ENCODE peak calls at places on chromosomes 11 and 22, in seven cellular contexts. B is endothelial cell; I is WTC11; Y is left ventricle myocardium inferior; Z is CD8-positive, alpha-beta T cell; C is progenitor cell of endocrine pancreas; A is A549. T is an unnamed sample.

GRCh38 chr11:706957-707816 is 1.2 kb downstream of the EPS8L2 start:
- DNase-seq in B (no peak), I (peak), Y (no peak), Z (no peak), C (no peak), A (peak), T (no peak)

GRCh38 chr11:18594999-18595749 is 4.4 kb upstream of the MISFA start:
- DNase-seq in B (no peak), I (no peak), Y (no peak), Z (no peak), C (no peak), A (no peak), T (no peak)

GRCh38 chr22:48841881-48842582 is 985.6 kb downstream of the BRD1 start:
- DNase-seq in B (no peak), I (no peak), Y (no peak), Z (no peak), C (no peak), A (no peak), T (no peak)

GRCh38 chr11:46127150-46127638 is 5.9 kb upstream of the PHF21A start:
- DNase-seq in B (no peak), I (no peak), Y (no peak), Z (peak), C (no peak), A (peak), T (peak)

GRCh38 chr11:77402218-77402556 is 71.7 kb downstream of the PAK1 start:
- DNase-seq in B (no peak), I (no peak), Y (no peak), Z (no peak), C (no peak), A (no peak), T (no peak)

GRCh38 chr11:48106166-48106565 is 110.4 kb upstream of the OR4B1 start:
- DNase-seq in B (no peak), I (no peak), Y (no peak), Z (no peak), C (no peak), A (no peak), T (no peak)

GRCh38 chr22:28442951-28443876 is 236.4 kb downstream of the TTC28 start:
- DNase-seq in B (peak), I (peak), Y (peak), Z (peak), C (peak), A (no peak), T (peak)

GRCh38 chr11:66335531-66336233 is 552 bp downstream of the RIN1 start:
- DNase-seq in B (peak), I (no peak), Y (no peak), Z (no peak), C (no peak), A (no peak), T (no peak)

GRCh38 chr11:33773399-33774355 is 643 bp downstream of the FBXO3 start:
- DNase-seq in B (no peak), I (peak), Y (no peak), Z (peak), C (peak), A (peak), T (peak)
- TF ChIP-seq CTCF in B (no peak), I (no peak), Y (no peak), Z (no peak), C (no peak), A (no peak), T (no peak)

GRCh38 chr11:24234822-24235508 is 261.9 kb upstream of the LUZP2 start:
- DNase-seq in B (no peak), I (no peak), Y (no peak), Z (no peak), C (no peak), A (no peak), T (no peak)
- TF ChIP-seq CTCF in B (no peak), I (no peak), Y (no peak), Z (no peak), C (peak), A (no peak), T (no peak)

GRCh38 chr11:126971305-126971704 is 29.3 kb downstream of the KIRREL3 start:
- DNase-seq in B (no peak), I (no peak), Y (no peak), Z (no peak), C (no peak), A (no peak), T (no peak)

GRCh38 chr11:126965331-126965730 is 35.2 kb downstream of the KIRREL3 start:
- DNase-seq in B (no peak), I (no peak), Y (no peak), Z (no peak), C (no peak), A (no peak), T (no peak)

GRCh38 chr11:126973051-126973450 is 27.5 kb downstream of the KIRREL3 start:
- DNase-seq in B (no peak), I (no peak), Y (no peak), Z (no peak), C (no peak), A (no peak), T (no peak)

GRCh38 chr11:126968915-126969314 is 31.7 kb downstream of the KIRREL3 start:
- DNase-seq in B (peak), I (peak), Y (no peak), Z (no peak), C (no peak), A (no peak), T (no peak)

GRCh38 chr11:126969865-126970479 is 30.6 kb downstream of the KIRREL3 start:
- DNase-seq in B (peak), I (peak), Y (no peak), Z (no peak), C (no peak), A (no peak), T (no peak)
- TF ChIP-seq CTCF in B (peak), I (peak), Y (peak), Z (no peak), C (peak), A (peak), T (no peak)

GRCh38 chr11:127791844-127792243 is 791.3 kb upstream of the KIRREL3 start:
- DNase-seq in B (no peak), I (peak), Y (no peak), Z (no peak), C (no peak), A (no peak), T (no peak)

DNA sequence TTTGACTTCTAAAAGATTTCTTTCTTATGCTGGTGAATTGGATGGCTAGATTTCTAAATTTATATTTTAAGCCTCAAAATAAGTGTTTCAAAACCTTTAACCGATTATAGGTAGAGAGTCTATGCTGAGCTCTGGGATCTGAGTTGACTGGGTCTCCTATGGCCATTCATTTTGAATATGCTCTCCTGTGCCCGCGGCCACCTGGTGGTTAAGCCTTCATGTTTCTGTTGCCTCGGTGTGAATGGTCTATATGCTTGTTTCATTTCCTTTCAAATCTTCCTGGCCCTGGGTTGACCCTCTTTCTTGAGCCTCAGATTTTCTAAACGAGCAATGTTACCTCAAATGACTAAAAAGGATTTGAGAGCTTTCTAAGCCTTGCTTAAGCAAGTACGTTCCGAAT is 789.3 kb upstream of the KIRREL3 start:
- DNase-seq in B (peak), I (peak), Y (no peak), Z (no peak), C (no peak), A (no peak), T (no peak)
- TF ChIP-seq CTCF in B (peak), I (peak), Y (peak), Z (no peak), C (peak), A (no peak), T (no peak)

GRCh38 chr11:32140121-32140520 is 49.2 kb downstream of the RCN1 start:
- DNase-seq in B (no peak), I (no peak), Y (no peak), Z (no peak), C (no peak), A (no peak), T (no peak)

GRCh38 chr11:32136654-32137053 is 45.8 kb downstream of the RCN1 start:
- DNase-seq in B (no peak), I (no peak), Y (no peak), Z (no peak), C (no peak), A (no peak), T (no peak)

GRCh38 chr11:32137263-32137662 is 46.4 kb downstream of the RCN1 start:
- DNase-seq in B (no peak), I (no peak), Y (no peak), Z (no peak), C (no peak), A (peak), T (no peak)

GRCh38 chr11:32138902-32139301 is 48.0 kb downstream of the RCN1 start:
- DNase-seq in B (no peak), I (no peak), Y (no peak), Z (no peak), C (no peak), A (no peak), T (no peak)

DNA sequence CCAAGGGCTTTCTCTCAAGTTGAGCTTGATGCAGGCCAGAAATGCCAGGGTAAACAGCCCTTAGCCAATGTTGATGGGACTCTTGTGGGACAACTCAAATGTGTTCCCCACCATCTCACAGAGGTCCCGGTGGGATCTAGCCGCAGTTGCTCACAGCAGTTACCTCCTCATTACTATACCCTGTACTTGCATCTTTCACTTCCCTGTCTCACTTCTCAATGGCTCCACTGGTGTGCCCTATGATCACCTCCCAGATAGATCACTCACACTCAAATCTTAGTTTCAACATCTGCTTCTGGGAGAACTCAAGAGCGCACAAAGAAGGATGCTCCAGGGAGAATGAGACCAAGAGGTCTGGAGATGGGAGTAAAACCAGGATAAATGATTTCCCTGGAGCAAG is 47.0 kb downstream of the RCN1 start:
- DNase-seq in B (no peak), I (no peak), Y (no peak), Z (no peak), C (no peak), A (no peak), T (no peak)
- TF ChIP-seq CTCF in B (no peak), I (no peak), Y (no peak), Z (no peak), C (no peak), A (no peak), T (no peak)

GRCh38 chr11:37505406-37505805 is 907.4 kb upstream of the RAG2 start:
- DNase-seq in B (no peak), I (no peak), Y (no peak), Z (no peak), C (no peak), A (no peak), T (no peak)

GRCh38 chr11:37504066-37504611 is 906.1 kb upstream of the RAG2 start:
- DNase-seq in B (no peak), I (no peak), Y (no peak), Z (no peak), C (no peak), A (no peak), T (no peak)

GRCh38 chr11:37502202-37502601 is 904.2 kb upstream of the RAG2 start:
- DNase-seq in B (no peak), I (no peak), Y (no peak), Z (no peak), C (no peak), A (no peak), T (no peak)

GRCh38 chr11:37504925-37505324 is 906.9 kb upstream of the RAG2 start:
- DNase-seq in B (no peak), I (no peak), Y (no peak), Z (no peak), C (no peak), A (no peak), T (no peak)

DNA sequence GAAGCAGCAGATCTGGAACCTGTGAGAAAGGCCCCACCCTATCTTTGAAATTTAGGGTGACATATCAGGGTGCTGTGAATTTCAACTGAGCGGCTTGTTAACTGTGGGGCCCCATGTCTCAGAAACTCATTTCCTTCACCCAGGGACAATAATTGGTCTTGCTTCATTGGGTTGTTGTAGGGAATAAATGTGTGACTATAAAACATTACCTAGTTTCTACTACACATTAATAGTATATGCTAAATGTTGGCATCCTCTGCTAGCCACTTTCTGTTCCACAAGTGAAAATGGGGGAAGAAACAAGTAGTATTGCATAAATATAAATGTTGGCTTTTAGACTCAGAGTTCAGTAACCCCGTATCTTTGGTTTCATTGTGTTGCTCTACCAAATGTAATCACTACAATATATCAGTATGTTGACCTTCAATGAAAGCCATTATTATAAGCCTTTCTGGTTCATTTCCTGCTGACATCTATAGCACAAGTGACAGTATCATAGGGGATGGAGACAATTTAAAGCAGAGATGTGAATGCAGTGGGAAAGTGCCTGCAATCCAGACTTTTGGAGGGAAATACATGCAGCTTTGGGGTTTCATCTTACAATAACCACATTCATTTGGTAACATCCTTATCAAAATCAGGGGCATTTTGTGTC is 905.5 kb upstream of the RAG2 start:
- DNase-seq in B (no peak), I (no peak), Y (no peak), Z (no peak), C (no peak), A (no peak), T (no peak)
- TF ChIP-seq CTCF in B (no peak), I (no peak), Y (no peak), Z (no peak), C (no peak), A (no peak), T (no peak)

GRCh38 chr11:75400110-75400865 is 970 bp downstream of the RPS3 start:
- DNase-seq in B (no peak), I (no peak), Y (no peak), Z (no peak), C (no peak), A (no peak), T (no peak)
- TF ChIP-seq CTCF in B (no peak), I (no peak), Y (no peak), Z (no peak), C (no peak), A (no peak), T (no peak)

T was measured in natural killer cell.